ENCODE peak calls at places on chromosomes 3 and 15, in seven cellular contexts. One of them, this sample, is unnamed.

GRCh38 chr3:54506603-54507002 is 384.3 kb downstream of the CACNA2D3 start:
- DNase-seq in SK-N-SH: no peak
- DNase-seq in GM12878: no peak
- DNase-seq in HepG2: no peak
- DNase-seq in K562: no peak
- DNase-seq in HCT116: no peak
- DNase-seq in Panc1: no peak
- DNase-seq in this sample: no peak

GRCh38 chr3:140723576-140723975 is 45.7 kb downstream of the TRIM42 start:
- DNase-seq in SK-N-SH: no peak
- DNase-seq in GM12878: no peak
- DNase-seq in HepG2: no peak
- DNase-seq in K562: no peak
- DNase-seq in HCT116: no peak
- DNase-seq in Panc1: no peak
- DNase-seq in this sample: no peak

GRCh38 chr3:30720586-30721313 is 114.3 kb downstream of the TGFBR2 start:
- DNase-seq in SK-N-SH: no peak
- DNase-seq in GM12878: no peak
- DNase-seq in HepG2: peak; percentile 92
- DNase-seq in K562: no peak
- DNase-seq in HCT116: peak; percentile 60
- DNase-seq in Panc1: peak; percentile 77
- DNase-seq in this sample: no peak

GRCh38 chr3:66297917-66298316 is 77.1 kb downstream of the SLC25A26 start:
- DNase-seq in SK-N-SH: no peak
- DNase-seq in GM12878: no peak
- DNase-seq in HepG2: no peak
- DNase-seq in K562: no peak
- DNase-seq in HCT116: no peak
- DNase-seq in Panc1: no peak
- DNase-seq in this sample: no peak

GRCh38 chr3:113439576-113439975 is 1.7 kb downstream of the CFAP44 start:
- DNase-seq in SK-N-SH: no peak
- DNase-seq in GM12878: no peak
- DNase-seq in HepG2: no peak
- DNase-seq in K562: no peak
- DNase-seq in HCT116: no peak
- DNase-seq in Panc1: no peak
- DNase-seq in this sample: no peak

GRCh38 chr15:66798426-66799061 is 96.5 kb downstream of the SMAD6 start:
- DNase-seq in SK-N-SH: no peak
- DNase-seq in GM12878: no peak
- DNase-seq in HepG2: no peak
- DNase-seq in K562: no peak
- DNase-seq in HCT116: no peak
- DNase-seq in Panc1: no peak
- DNase-seq in this sample: no peak

GRCh38 chr3:114178770-114179368 is at the start of gene DRD3:
- DNase-seq in SK-N-SH: no peak
- DNase-seq in GM12878: no peak
- DNase-seq in HepG2: no peak
- DNase-seq in K562: peak; percentile 5
- DNase-seq in HCT116: no peak
- DNase-seq in Panc1: no peak
- DNase-seq in this sample: peak; percentile 63

GRCh38 chr3:52839268-52839575 is 4.4 kb upstream of the MUSTN1 start:
- DNase-seq in SK-N-SH: no peak
- DNase-seq in GM12878: no peak
- DNase-seq in HepG2: no peak
- DNase-seq in K562: no peak
- DNase-seq in HCT116: no peak
- DNase-seq in Panc1: no peak
- DNase-seq in this sample: no peak

GRCh38 chr15:46879067-46879770 is 838.1 kb upstream of the SEMA6D start:
- DNase-seq in SK-N-SH: peak; percentile 15
- DNase-seq in GM12878: no peak
- DNase-seq in HepG2: no peak
- DNase-seq in K562: no peak
- DNase-seq in HCT116: no peak
- DNase-seq in Panc1: no peak
- DNase-seq in this sample: no peak

GRCh38 chr15:37981781-37982180 is 47.3 kb downstream of the TMCO5A start:
- DNase-seq in SK-N-SH: peak; percentile 30
- DNase-seq in GM12878: no peak
- DNase-seq in HepG2: peak; percentile 15
- DNase-seq in K562: no peak
- DNase-seq in HCT116: peak; percentile 39
- DNase-seq in Panc1: no peak
- DNase-seq in this sample: no peak

GRCh38 chr15:79140846-79141570 is 50.4 kb upstream of the RASGRF1 start:
- DNase-seq in SK-N-SH: no peak
- DNase-seq in GM12878: no peak
- DNase-seq in HepG2: no peak
- DNase-seq in K562: no peak
- DNase-seq in HCT116: no peak
- DNase-seq in Panc1: no peak
- DNase-seq in this sample: no peak

GRCh38 chr15:100098705-100099104 is 243.1 kb downstream of the ADAMTS17 start:
- DNase-seq in SK-N-SH: no peak
- DNase-seq in GM12878: no peak
- DNase-seq in HepG2: no peak
- DNase-seq in K562: no peak
- DNase-seq in HCT116: no peak
- DNase-seq in Panc1: no peak
- DNase-seq in this sample: no peak

GRCh38 chr3:50807266-50807665 is 132.5 kb downstream of the DOCK3 start:
- DNase-seq in SK-N-SH: no peak
- DNase-seq in GM12878: no peak
- DNase-seq in HepG2: no peak
- DNase-seq in K562: no peak
- DNase-seq in HCT116: no peak
- DNase-seq in Panc1: no peak
- DNase-seq in this sample: no peak

GRCh38 chr3:77931272-77932009 is 891.5 kb downstream of the ROBO2 start:
- DNase-seq in SK-N-SH: peak; percentile 1
- DNase-seq in GM12878: no peak
- DNase-seq in HepG2: peak; percentile 1
- DNase-seq in K562: no peak
- DNase-seq in HCT116: no peak
- DNase-seq in Panc1: no peak
- DNase-seq in this sample: no peak

GRCh38 chr15:55740479-55740878 is 2.5 kb downstream of the PRTG start:
- DNase-seq in SK-N-SH: no peak
- DNase-seq in GM12878: no peak
- DNase-seq in HepG2: no peak
- DNase-seq in K562: no peak
- DNase-seq in HCT116: no peak
- DNase-seq in Panc1: no peak
- DNase-seq in this sample: no peak

GRCh38 chr3:129506272-129506742 is 22.1 kb upstream of the RHO start:
- DNase-seq in SK-N-SH: peak; percentile 68
- DNase-seq in GM12878: no peak
- DNase-seq in HepG2: no peak
- DNase-seq in K562: no peak
- DNase-seq in HCT116: no peak
- DNase-seq in Panc1: no peak
- DNase-seq in this sample: no peak

GRCh38 chr3:35275768-35276167 is 363.6 kb upstream of the ARPP21 start:
- DNase-seq in SK-N-SH: no peak
- DNase-seq in GM12878: no peak
- DNase-seq in HepG2: no peak
- DNase-seq in K562: no peak
- DNase-seq in HCT116: no peak
- DNase-seq in Panc1: no peak
- DNase-seq in this sample: no peak

GRCh38 chr15:70033109-70033508 is 64.6 kb downstream of the TLE3 start:
- DNase-seq in SK-N-SH: peak; percentile 55
- DNase-seq in GM12878: no peak
- DNase-seq in HepG2: no peak
- DNase-seq in K562: no peak
- DNase-seq in HCT116: no peak
- DNase-seq in Panc1: no peak
- DNase-seq in this sample: no peak

GRCh38 chr15:29110733-29111132 is 158.9 kb downstream of the NSMCE3 start:
- DNase-seq in SK-N-SH: no peak
- DNase-seq in GM12878: no peak
- DNase-seq in HepG2: no peak
- DNase-seq in K562: no peak
- DNase-seq in HCT116: no peak
- DNase-seq in Panc1: no peak
- DNase-seq in this sample: no peak

GRCh38 chr15:29800441-29801366 is 21.6 kb downstream of the TJP1 start:
- DNase-seq in SK-N-SH: peak; percentile 38
- DNase-seq in GM12878: no peak
- DNase-seq in HepG2: no peak
- DNase-seq in K562: no peak
- DNase-seq in HCT116: no peak
- DNase-seq in Panc1: no peak
- DNase-seq in this sample: no peak

GRCh38 chr3:41893977-41894376 is 67.9 kb downstream of the ULK4 start:
- DNase-seq in SK-N-SH: peak; percentile 55
- DNase-seq in GM12878: no peak
- DNase-seq in HepG2: peak; percentile 30
- DNase-seq in K562: peak; percentile 19
- DNase-seq in HCT116: peak; percentile 51
- DNase-seq in Panc1: peak; percentile 13
- DNase-seq in this sample: no peak

GRCh38 chr3:18246336-18247060 is 178.6 kb downstream of the SATB1 start:
- DNase-seq in SK-N-SH: no peak
- DNase-seq in GM12878: no peak
- DNase-seq in HepG2: no peak
- DNase-seq in K562: no peak
- DNase-seq in HCT116: no peak
- DNase-seq in Panc1: no peak
- DNase-seq in this sample: no peak

GRCh38 chr3:171829841-171830559 is 13.1 kb upstream of the TMEM212 start:
- DNase-seq in SK-N-SH: peak; percentile 59
- DNase-seq in GM12878: no peak
- DNase-seq in HepG2: peak; percentile 81
- DNase-seq in K562: no peak
- DNase-seq in HCT116: no peak
- DNase-seq in Panc1: peak; percentile 69
- DNase-seq in this sample: peak; percentile 73

GRCh38 chr3:3015472-3016089 is 94.6 kb downstream of the IL5RA start:
- DNase-seq in SK-N-SH: peak; percentile 58
- DNase-seq in GM12878: no peak
- DNase-seq in HepG2: peak; percentile 15
- DNase-seq in K562: no peak
- DNase-seq in HCT116: peak; percentile 8
- DNase-seq in Panc1: peak; percentile 15
- DNase-seq in this sample: no peak

GRCh38 chr15:29924750-29925149 is 102.5 kb upstream of the TJP1 start:
- DNase-seq in SK-N-SH: no peak
- DNase-seq in GM12878: no peak
- DNase-seq in HepG2: peak; percentile 60
- DNase-seq in K562: no peak
- DNase-seq in HCT116: no peak
- DNase-seq in Panc1: no peak
- DNase-seq in this sample: no peak

GRCh38 chr15:100570735-100571363 is 31.1 kb downstream of the LINS1 start:
- DNase-seq in SK-N-SH: no peak
- DNase-seq in GM12878: peak; percentile 40
- DNase-seq in HepG2: no peak
- DNase-seq in K562: no peak
- DNase-seq in HCT116: no peak
- DNase-seq in Panc1: no peak
- DNase-seq in this sample: no peak

GRCh38 chr3:46947981-46948791 is 28.4 kb downstream of the CCDC12 start:
- DNase-seq in SK-N-SH: peak; percentile 53
- DNase-seq in GM12878: no peak
- DNase-seq in HepG2: peak; percentile 88
- DNase-seq in K562: peak; percentile 82
- DNase-seq in HCT116: peak; percentile 64
- DNase-seq in Panc1: no peak
- DNase-seq in this sample: no peak
- TF ChIP-seq POLR2AphosphoS5 in SK-N-SH: no peak
- TF ChIP-seq POLR2AphosphoS5 in GM12878: no peak
- TF ChIP-seq POLR2AphosphoS5 in HepG2: no peak
- TF ChIP-seq POLR2AphosphoS5 in K562: no peak
- TF ChIP-seq POLR2AphosphoS5 in HCT116: no peak
- TF ChIP-seq POLR2AphosphoS5 in Panc1: no peak
- TF ChIP-seq POLR2AphosphoS5 in this sample: no peak

GRCh38 chr15:83030021-83030420 is 18.6 kb upstream of the C15orf40 start:
- DNase-seq in SK-N-SH: no peak
- DNase-seq in GM12878: no peak
- DNase-seq in HepG2: no peak
- DNase-seq in K562: no peak
- DNase-seq in HCT116: peak; percentile 19
- DNase-seq in Panc1: no peak
- DNase-seq in this sample: no peak
- TF ChIP-seq SIN3A in SK-N-SH: no peak
- TF ChIP-seq SIN3A in GM12878: no peak
- TF ChIP-seq SIN3A in HepG2: no peak
- TF ChIP-seq SIN3A in K562: no peak
- TF ChIP-seq SIN3A in HCT116: no peak
- TF ChIP-seq SIN3A in Panc1: no peak
- TF ChIP-seq SIN3A in this sample: no peak

DNA sequence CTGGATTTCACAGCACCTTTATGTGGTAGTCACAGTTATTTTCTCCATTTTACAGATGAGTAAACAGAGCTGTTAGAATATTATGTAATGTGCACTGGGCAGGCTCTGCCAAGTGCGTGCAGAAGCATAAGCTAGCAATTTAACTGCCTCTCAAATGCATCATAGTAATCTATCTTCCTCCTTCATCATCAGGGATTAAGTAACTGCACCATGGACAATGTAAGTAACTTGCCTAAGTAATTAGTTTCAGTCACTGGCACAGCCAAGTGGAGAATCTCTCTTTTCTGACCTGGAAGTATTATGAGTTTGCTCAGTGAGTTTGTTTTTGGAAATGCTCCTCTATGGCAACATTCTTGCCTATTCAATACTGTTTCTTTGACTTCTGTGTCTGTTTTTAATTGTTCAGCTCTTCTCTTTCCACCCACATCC is 260.5 kb downstream of the PTPRG start:
- DNase-seq in SK-N-SH: no peak
- DNase-seq in GM12878: no peak
- DNase-seq in HepG2: no peak
- DNase-seq in K562: no peak
- DNase-seq in HCT116: no peak
- DNase-seq in Panc1: no peak
- DNase-seq in this sample: no peak
- TF ChIP-seq POLR2AphosphoS5 in SK-N-SH: no peak
- TF ChIP-seq POLR2AphosphoS5 in GM12878: no peak
- TF ChIP-seq POLR2AphosphoS5 in HepG2: no peak
- TF ChIP-seq POLR2AphosphoS5 in K562: no peak
- TF ChIP-seq POLR2AphosphoS5 in HCT116: no peak
- TF ChIP-seq POLR2AphosphoS5 in Panc1: no peak
- TF ChIP-seq POLR2AphosphoS5 in this sample: no peak

DNA sequence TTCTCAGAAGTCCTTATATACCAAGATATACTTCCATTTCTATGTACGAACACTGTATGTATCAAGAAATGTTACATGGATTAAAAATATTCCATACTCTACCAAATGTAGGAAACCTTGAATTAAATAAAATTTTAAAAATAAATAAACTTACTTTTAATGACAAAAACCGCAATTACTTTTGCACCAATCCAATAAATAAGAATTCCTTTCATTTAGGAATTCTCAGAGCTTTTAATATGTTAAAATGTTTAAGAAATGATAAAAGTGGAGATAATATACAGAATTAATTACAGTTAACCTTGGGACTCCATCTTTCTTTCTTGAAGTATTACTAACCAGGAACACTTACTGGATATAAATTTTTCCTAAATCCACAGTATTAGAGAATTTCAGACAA is 272.7 kb downstream of the CNTN6 start:
- DNase-seq in SK-N-SH: no peak
- DNase-seq in GM12878: no peak
- DNase-seq in HepG2: no peak
- DNase-seq in K562: no peak
- DNase-seq in HCT116: no peak
- DNase-seq in Panc1: no peak
- DNase-seq in this sample: no peak
- TF ChIP-seq SIN3A in SK-N-SH: no peak
- TF ChIP-seq SIN3A in GM12878: no peak
- TF ChIP-seq SIN3A in HepG2: no peak
- TF ChIP-seq SIN3A in K562: no peak
- TF ChIP-seq SIN3A in HCT116: no peak
- TF ChIP-seq SIN3A in Panc1: no peak
- TF ChIP-seq SIN3A in this sample: no peak